ENCODE peak calls at places on chromosomes 2 and 18, in nine cellular contexts. T, J, D, Y, O, F, K, B and M are unnamed samples.

GRCh38 chr2:101697794-101698418 is 399 bp downstream of the MAP4K4 start:
- DNase-seq in T (no peak), J (no peak), D (no peak), Y (no peak), O (no peak), F (no peak), K (no peak), B (no peak), M (no peak)

GRCh38 chr2:237525559-237526157 is 38.6 kb downstream of the MLPH start:
- DNase-seq in T (no peak), J (no peak), D (no peak), Y (no peak), O (no peak), F (no peak), K (no peak), B (no peak), M (no peak)

GRCh38 chr2:109125595-109126500 is 3.2 kb upstream of the SH3RF3 start:
- DNase-seq in T (no peak), J (peak; percentile 94), D (no peak), Y (no peak), O (no peak), F (no peak), K (peak; percentile 94), B (no peak), M (no peak)

GRCh38 chr2:222637072-222637471 is 18.8 kb downstream of the FARSB start:
- DNase-seq in T (no peak), J (no peak), D (no peak), Y (no peak), O (no peak), F (no peak), K (no peak), B (no peak), M (no peak)

GRCh38 chr2:216696751-216697560 is 1.6 kb upstream of the IGFBP5 start:
- DNase-seq in T (no peak), J (peak; percentile 24), D (no peak), Y (no peak), O (no peak), F (peak; percentile 29), K (no peak), B (no peak), M (no peak)

GRCh38 chr2:43024515-43024962 is 201.9 kb downstream of the ZFP36L2 start:
- DNase-seq in T (peak; percentile 32), J (peak; percentile 18), D (no peak), Y (peak; percentile 84), O (peak; percentile 61), F (peak; percentile 15), K (no peak), B (no peak), M (no peak)

GRCh38 chr2:1990724-1991123 is 246.4 kb upstream of the PXDN start:
- DNase-seq in T (no peak), J (no peak), D (no peak), Y (peak; percentile 97), O (no peak), F (peak; percentile 88), K (no peak), B (no peak), M (no peak)

GRCh38 chr2:218387369-218388194 is 5.5 kb downstream of the SLC11A1 start:
- DNase-seq in T (no peak), J (peak; percentile 57), D (no peak), Y (peak; percentile 21), O (no peak), F (peak; percentile 48), K (no peak), B (no peak), M (peak; percentile 88)

GRCh38 chr2:189444322-189444721 is 3.0 kb downstream of the WDR75 start:
- DNase-seq in T (no peak), J (no peak), D (no peak), Y (no peak), O (no peak), F (no peak), K (no peak), B (no peak), M (no peak)

GRCh38 chr2:16218651-16219050 is 278.3 kb downstream of the MYCN start:
- DNase-seq in T (no peak), J (no peak), D (no peak), Y (no peak), O (peak; percentile 6), F (no peak), K (no peak), B (no peak), M (no peak)

GRCh38 chr18:80203243-80203642 is 44.1 kb downstream of the PARD6G start:
- DNase-seq in T (no peak), J (no peak), D (no peak), Y (no peak), O (no peak), F (no peak), K (no peak), B (no peak), M (no peak)

GRCh38 chr2:32922466-32922865 is 24.3 kb upstream of the LTBP1 start:
- DNase-seq in T (no peak), J (no peak), D (no peak), Y (no peak), O (no peak), F (no peak), K (no peak), B (no peak), M (no peak)

GRCh38 chr2:101341421-101341820 is 32.9 kb upstream of the RNF149 start:
- DNase-seq in T (peak; percentile 24), J (no peak), D (no peak), Y (no peak), O (no peak), F (no peak), K (no peak), B (no peak), M (no peak)

GRCh38 chr2:134640494-134640893 is 78.3 kb downstream of the TMEM163 start:
- DNase-seq in T (no peak), J (no peak), D (no peak), Y (no peak), O (no peak), F (no peak), K (no peak), B (no peak), M (no peak)

GRCh38 chr2:12379143-12379542 is 337.6 kb upstream of the TRIB2 start:
- DNase-seq in T (no peak), J (no peak), D (no peak), Y (no peak), O (no peak), F (no peak), K (no peak), B (no peak), M (no peak)

GRCh38 chr2:17689010-17689409 is 64.6 kb downstream of the SMC6 start:
- DNase-seq in T (no peak), J (no peak), D (no peak), Y (no peak), O (no peak), F (no peak), K (no peak), B (no peak), M (no peak)

GRCh38 chr18:2570772-2571199 is 519 bp downstream of the METTL4 start:
- DNase-seq in T (peak; percentile 59), J (peak; percentile 73), D (peak; percentile 8), Y (peak; percentile 80), O (peak; percentile 85), F (peak; percentile 71), K (peak; percentile 29), B (peak; percentile 40), M (peak; percentile 84)

GRCh38 chr2:60998628-60999545 is 18.6 kb upstream of the PEX13 start:
- DNase-seq in T (no peak), J (peak; percentile 47), D (no peak), Y (peak; percentile 54), O (no peak), F (peak; percentile 57), K (no peak), B (no peak), M (no peak)

GRCh38 chr18:55663891-55664290 is 75.9 kb upstream of the TCF4 start:
- DNase-seq in T (no peak), J (no peak), D (no peak), Y (no peak), O (no peak), F (no peak), K (no peak), B (no peak), M (no peak)

GRCh38 chr2:215332876-215333600 is 21.2 kb downstream of the ATIC start:
- DNase-seq in T (no peak), J (no peak), D (no peak), Y (no peak), O (no peak), F (no peak), K (no peak), B (no peak), M (peak; percentile 72)

GRCh38 chr2:218569661-218570500 is 1.2 kb downstream of the CNOT9 start:
- DNase-seq in T (no peak), J (peak; percentile 52), D (no peak), Y (peak; percentile 5), O (peak; percentile 5), F (peak; percentile 5), K (no peak), B (no peak), M (no peak)

GRCh38 chr2:240433973-240434727 is 1.3 kb upstream of the GPC1 start:
- DNase-seq in T (no peak), J (peak; percentile 97), D (no peak), Y (peak; percentile 64), O (no peak), F (no peak), K (peak; percentile 90), B (no peak), M (no peak)

GRCh38 chr2:175844169-175844568 is 157.9 kb downstream of the LNPK start:
- DNase-seq in T (no peak), J (peak; percentile 63), D (no peak), Y (no peak), O (no peak), F (no peak), K (no peak), B (no peak), M (no peak)

GRCh38 chr2:89831686-89832498 is 1140.4 kb downstream of the RPIA start:
- DNase-seq in T (no peak), J (no peak), D (no peak), Y (no peak), O (no peak), F (no peak), K (no peak), B (no peak), M (no peak)

GRCh38 chr2:120109186-120110061 is 96.5 kb downstream of the EPB41L5 start:
- DNase-seq in T (no peak), J (peak; percentile 55), D (no peak), Y (peak; percentile 63), O (peak; percentile 65), F (peak; percentile 35), K (peak; percentile 9), B (peak; percentile 13), M (no peak)

GRCh38 chr2:233853353-233853752 is 982 bp downstream of the HJURP start:
- DNase-seq in T (no peak), J (no peak), D (no peak), Y (no peak), O (no peak), F (no peak), K (no peak), B (no peak), M (no peak)

GRCh38 chr18:21194871-21195771 is 46.9 kb upstream of the GREB1L start:
- DNase-seq in T (no peak), J (peak; percentile 28), D (no peak), Y (peak; percentile 45), O (no peak), F (peak; percentile 51), K (peak; percentile 7), B (no peak), M (no peak)

GRCh38 chr2:74312913-74313312 is 30.3 kb downstream of the SLC4A5 start:
- DNase-seq in T (no peak), J (no peak), D (no peak), Y (no peak), O (no peak), F (no peak), K (no peak), B (no peak), M (no peak)

GRCh38 chr2:195590199-195590865 is 66.7 kb upstream of the SLC39A10 start:
- DNase-seq in T (no peak), J (no peak), D (no peak), Y (no peak), O (no peak), F (no peak), K (no peak), B (no peak), M (no peak)

GRCh38 chr18:62494764-62495163 is 28.1 kb upstream of the ZCCHC2 start:
- DNase-seq in T (no peak), J (no peak), D (no peak), Y (no peak), O (no peak), F (no peak), K (no peak), B (no peak), M (no peak)

GRCh38 chr2:228446732-228447131 is 265.2 kb upstream of the SPHKAP start:
- DNase-seq in T (no peak), J (no peak), D (no peak), Y (peak; percentile 84), O (no peak), F (peak; percentile 52), K (peak; percentile 11), B (no peak), M (no peak)